ENCODE peak calls at places on chromosomes 5 and 9, in seven cellular contexts. R is activated CD8-positive, alpha-beta memory T cell treated with anti-CD3 and anti-CD28 coated beads, Interleukin-2, amount 50 U/mL, for 48 hours; E is heart right ventricle; B is effector memory CD4-positive, alpha-beta T cell; M is psoas muscle; G is stimulated activated CD4-positive, alpha-beta T cell treated with anti-CD3 and anti-CD28 coated beads, Interleukin-4, amount 100 ng/mL, for 1 hour; C is AG08396. W is an unnamed sample.
A peak's percentile ranks its signal among the peaks of the same experiment; 100 is the strongest.

GRCh38 chr9:3962467-3962866 is 337.4 kb downstream of the GLIS3 start:
- DNase-seq in R (no peak), E (no peak), B (no peak), M (no peak), G (no peak), C (peak; percentile 17), W (peak; percentile 53)

GRCh38 chr5:168689278-168689677 is 110.1 kb upstream of the PANK3 start:
- DNase-seq in R (no peak), E (no peak), B (no peak), M (no peak), G (no peak), C (no peak), W (no peak)

GRCh38 chr9:89941875-89942274 is 337.1 kb downstream of the GADD45G start:
- DNase-seq in R (no peak), E (no peak), B (no peak), M (no peak), G (no peak), C (peak; percentile 70), W (no peak)

GRCh38 chr9:12815895-12816294 is 41.1 kb downstream of the LURAP1L start:
- DNase-seq in R (no peak), E (no peak), B (no peak), M (no peak), G (no peak), C (no peak), W (no peak)

GRCh38 chr9:131217321-131218031 is 58.8 kb downstream of the FAM78A start:
- DNase-seq in R (no peak), E (no peak), B (no peak), M (no peak), G (no peak), C (no peak), W (no peak)

GRCh38 chr5:73994963-73995362 is 369.0 kb downstream of the ARHGEF28 start:
- DNase-seq in R (no peak), E (no peak), B (no peak), M (no peak), G (no peak), C (no peak), W (no peak)

GRCh38 chr5:133292300-133292699 is 240.5 kb downstream of the HSPA4 start:
- DNase-seq in R (no peak), E (no peak), B (no peak), M (no peak), G (no peak), C (no peak), W (no peak)

GRCh38 chr5:37543216-37543615 is 164.1 kb downstream of the WDR70 start:
- DNase-seq in R (no peak), E (no peak), B (no peak), M (no peak), G (no peak), C (no peak), W (no peak)

GRCh38 chr5:97629281-97629680 is 446.2 kb upstream of the RIOK2 start:
- DNase-seq in R (no peak), E (peak; percentile 26), B (no peak), M (peak; percentile 49), G (no peak), C (peak; percentile 73), W (no peak)

GRCh38 chr9:14554866-14555265 is 138.4 kb downstream of the ZDHHC21 start:
- DNase-seq in R (no peak), E (no peak), B (no peak), M (no peak), G (no peak), C (no peak), W (no peak)

W was measured in NCI-H774.